ENCODE peak calls at places on chromosomes 2 and 18, in four cellular contexts. One of them, this sample, is unnamed.

GRCh38 chr18:2312440-2312839 is 258.9 kb downstream of the METTL4 start:
- DNase-seq in fibroblast of mammary gland: no peak
- DNase-seq in mammary epithelial cell: no peak
- DNase-seq in glutamatergic neuron: no peak
- DNase-seq in this sample: no peak

GRCh38 chr18:79524181-79525078 is 128.7 kb downstream of the NFATC1 start:
- DNase-seq in mammary epithelial cell: no peak
- DNase-seq in fibroblast of mammary gland: no peak
- DNase-seq in glutamatergic neuron: no peak
- DNase-seq in this sample: peak; percentile 77

GRCh38 chr2:128638311-128638710 is 319.6 kb upstream of the HS6ST1 start:
- DNase-seq in glutamatergic neuron: peak; percentile 11
- DNase-seq in fibroblast of mammary gland: no peak
- DNase-seq in mammary epithelial cell: no peak
- DNase-seq in this sample: no peak

GRCh38 chr2:37287966-37288365 is 36.7 kb downstream of the PRKD3 start:
- DNase-seq in fibroblast of mammary gland: no peak
- DNase-seq in mammary epithelial cell: no peak
- DNase-seq in glutamatergic neuron: no peak
- DNase-seq in this sample: peak; percentile 37

GRCh38 chr2:43846140-43846793 is 7.5 kb downstream of the ABCG8 start:
- DNase-seq in fibroblast of mammary gland: no peak
- DNase-seq in mammary epithelial cell: no peak
- DNase-seq in glutamatergic neuron: no peak
- DNase-seq in this sample: peak; percentile 2

GRCh38 chr18:74515620-74516231 is 18.6 kb upstream of the CNDP1 start:
- DNase-seq in fibroblast of mammary gland: no peak
- DNase-seq in glutamatergic neuron: no peak
- DNase-seq in mammary epithelial cell: peak; percentile 23
- DNase-seq in this sample: no peak

GRCh38 chr2:9768388-9768787 is 74.9 kb upstream of the TAF1B start:
- DNase-seq in fibroblast of mammary gland: no peak
- DNase-seq in mammary epithelial cell: no peak
- DNase-seq in glutamatergic neuron: peak; percentile 75
- DNase-seq in this sample: no peak

GRCh38 chr2:210224660-210225460 is at the start of gene ACADL:
- DNase-seq in fibroblast of mammary gland: peak; percentile 11
- DNase-seq in glutamatergic neuron: peak; percentile 67
- DNase-seq in mammary epithelial cell: peak; percentile 20
- DNase-seq in this sample: peak; percentile 43

GRCh38 chr2:120224735-120225548 is 1.7 kb upstream of the TMEM185B start:
- DNase-seq in fibroblast of mammary gland: no peak
- DNase-seq in mammary epithelial cell: no peak
- DNase-seq in glutamatergic neuron: no peak
- DNase-seq in this sample: no peak

GRCh38 chr2:235390816-235391194 is 103.0 kb upstream of the AGAP1 start:
- DNase-seq in glutamatergic neuron: no peak
- DNase-seq in mammary epithelial cell: no peak
- DNase-seq in fibroblast of mammary gland: no peak
- DNase-seq in this sample: no peak

GRCh38 chr18:30499721-30500120 is 542.8 kb downstream of the DSC3 start:
- DNase-seq in mammary epithelial cell: no peak
- DNase-seq in fibroblast of mammary gland: no peak
- DNase-seq in glutamatergic neuron: no peak
- DNase-seq in this sample: no peak
- TF ChIP-seq CTCF in mammary epithelial cell: no peak
- TF ChIP-seq CTCF in fibroblast of mammary gland: no peak
- TF ChIP-seq CTCF in glutamatergic neuron: no peak
- TF ChIP-seq CTCF in this sample: no peak

GRCh38 chr2:23414876-23415275 is 29.9 kb downstream of the KLHL29 start:
- DNase-seq in glutamatergic neuron: no peak
- DNase-seq in mammary epithelial cell: no peak
- DNase-seq in fibroblast of mammary gland: peak; percentile 63
- DNase-seq in this sample: no peak
- TF ChIP-seq CTCF in glutamatergic neuron: no peak
- TF ChIP-seq CTCF in mammary epithelial cell: peak; percentile 34
- TF ChIP-seq CTCF in fibroblast of mammary gland: peak; percentile 41
- TF ChIP-seq CTCF in this sample: no peak

DNA sequence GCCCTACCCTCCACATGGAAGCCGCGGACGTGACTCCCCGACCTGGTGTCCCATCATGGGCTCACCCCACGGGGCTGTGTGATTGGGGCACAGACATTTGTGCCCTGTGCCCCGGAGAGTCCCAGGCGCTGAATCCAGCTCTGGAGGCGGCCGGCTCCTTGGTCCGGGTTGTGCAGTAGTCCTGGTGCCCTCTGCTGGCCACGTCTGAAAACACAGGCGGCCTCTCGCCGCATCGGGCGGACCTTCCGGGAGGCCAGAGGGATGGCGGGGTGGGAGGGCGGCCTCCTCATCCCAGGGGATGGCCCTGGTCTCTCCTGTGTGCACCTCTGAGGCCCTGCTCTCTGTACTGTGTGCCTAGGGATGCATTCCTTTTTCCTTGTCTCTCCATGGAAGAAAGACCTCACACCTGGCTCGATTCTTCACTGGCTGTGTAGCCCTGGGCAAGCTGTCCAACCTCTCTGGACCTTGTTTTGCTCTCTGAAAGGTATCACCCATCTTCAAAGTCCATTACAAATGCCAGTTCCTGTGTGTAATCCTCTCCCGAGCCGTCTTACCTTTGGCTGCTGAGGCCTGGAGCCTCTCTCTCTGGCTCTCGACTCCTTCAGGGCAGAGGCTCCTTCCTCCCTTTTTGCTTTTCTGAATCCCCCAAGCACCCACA is 27.6 kb downstream of the CELF4 start:
- DNase-seq in mammary epithelial cell: peak; percentile 37
- DNase-seq in fibroblast of mammary gland: peak; percentile 45
- DNase-seq in glutamatergic neuron: peak; percentile 93
- DNase-seq in this sample: peak; percentile 90
- TF ChIP-seq CTCF in mammary epithelial cell: peak; percentile 85
- TF ChIP-seq CTCF in fibroblast of mammary gland: peak; percentile 63
- TF ChIP-seq CTCF in glutamatergic neuron: peak; percentile 95
- TF ChIP-seq CTCF in this sample: peak; percentile 67

DNA sequence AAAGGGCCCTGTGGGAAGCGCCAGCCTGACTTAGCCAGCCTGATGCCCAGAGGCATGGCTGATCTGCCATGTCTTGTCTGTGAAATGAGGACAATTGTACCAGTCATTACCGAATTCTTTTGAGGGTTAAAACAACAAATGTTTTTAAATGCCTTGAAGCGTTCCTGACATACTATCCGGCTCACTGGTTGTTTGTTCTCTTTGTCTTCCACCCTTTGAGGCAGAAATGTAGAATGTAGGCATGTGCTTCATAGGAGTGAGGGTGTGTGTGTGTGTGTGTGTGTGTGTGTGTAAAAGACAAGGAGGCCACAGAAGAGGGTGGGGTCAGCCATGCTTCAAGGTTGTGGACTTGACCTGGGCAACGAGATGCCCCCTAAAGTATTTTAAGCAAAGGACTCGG is 35.5 kb downstream of the TGFBRAP1 start:
- DNase-seq in glutamatergic neuron: no peak
- DNase-seq in mammary epithelial cell: peak; percentile 85
- DNase-seq in fibroblast of mammary gland: no peak
- DNase-seq in this sample: no peak
- TF ChIP-seq CTCF in glutamatergic neuron: no peak
- TF ChIP-seq CTCF in mammary epithelial cell: no peak
- TF ChIP-seq CTCF in fibroblast of mammary gland: no peak
- TF ChIP-seq CTCF in this sample: no peak